ENCODE peak calls at places on chromosomes 13 and 19, in ten cellular contexts. H is stomach, C is K562, V is HCT116, W is ovary, L is IMR-90, K is tibial nerve, E is transverse colon, G is uterus, I is NB4. F is an unnamed sample.

GRCh38 chr19:336067-336614 is 8.5 kb downstream of the MIER2 start:
- DNase-seq in K (no peak), L (no peak), V (no peak), W (peak; percentile 63), C (no peak), H (no peak), E (no peak), I (no peak), G (peak; percentile 14), F (no peak)

GRCh38 chr19:19900124-19900523 is 622 bp upstream of the ZNF93 start:
- DNase-seq in H (no peak), G (no peak), K (no peak), E (no peak), I (peak; percentile 87), C (peak; percentile 25), W (no peak), V (no peak), L (peak; percentile 75), F (no peak)

GRCh38 chr19:19537321-19538048 is 580 bp upstream of the CILP2 start:
- DNase-seq in H (no peak), E (no peak), G (no peak), V (no peak), C (no peak), K (no peak), W (no peak), I (no peak), L (no peak), F (no peak)

GRCh38 chr13:21071894-21072293 is 10.5 kb upstream of the LATS2 start:
- DNase-seq in L (no peak), E (no peak), G (no peak), C (no peak), H (no peak), W (no peak), V (no peak), I (peak; percentile 26), K (no peak), F (no peak)

GRCh38 chr13:32264407-32264806 is 50.8 kb downstream of the ZAR1L start:
- DNase-seq in H (peak; percentile 69), K (peak; percentile 42), V (no peak), W (peak; percentile 27), G (peak; percentile 80), L (peak; percentile 55), E (peak; percentile 27), I (no peak), C (no peak), F (peak; percentile 90)

GRCh38 chr13:30739646-30740642 is 4.6 kb downstream of the ALOX5AP start:
- DNase-seq in I (peak; percentile 85), V (peak; percentile 52), H (peak; percentile 27), L (peak; percentile 95), W (no peak), G (no peak), E (no peak), C (no peak), K (no peak), F (no peak)

GRCh38 chr19:1618157-1619093 is 13.2 kb upstream of the UQCR11 start:
- DNase-seq in E (peak; percentile 60), V (peak; percentile 29), G (no peak), K (no peak), H (peak; percentile 39), L (no peak), W (no peak), I (peak; percentile 28), C (peak; percentile 63), F (no peak)

GRCh38 chr13:52010890-52011689 is at the start of gene ATP7B:
- DNase-seq in C (peak; percentile 32), H (no peak), G (no peak), V (no peak), L (no peak), E (peak; percentile 34), K (no peak), I (peak; percentile 58), W (peak; percentile 40), F (no peak)

GRCh38 chr19:40278361-40279045 is 6.6 kb downstream of the AKT2 start:
- DNase-seq in L (no peak), I (no peak), H (no peak), V (no peak), G (peak; percentile 9), E (no peak), W (no peak), C (no peak), K (no peak), F (no peak)

GRCh38 chr13:73610799-73611592 is 523.2 kb downstream of the KLF12 start:
- DNase-seq in H (no peak), C (no peak), L (no peak), K (no peak), G (no peak), V (no peak), E (no peak), I (no peak), W (no peak), F (no peak)

GRCh38 chr19:21094347-21095025 is 12.5 kb downstream of the ZNF714 start:
- DNase-seq in H (no peak), V (no peak), I (no peak), C (no peak), E (no peak), L (no peak), W (no peak), K (no peak), G (no peak), F (no peak)

GRCh38 chr19:21087871-21088270 is 5.9 kb downstream of the ZNF714 start:
- DNase-seq in L (no peak), K (no peak), E (no peak), W (no peak), H (no peak), G (no peak), V (no peak), C (no peak), I (no peak), F (no peak)

DNA sequence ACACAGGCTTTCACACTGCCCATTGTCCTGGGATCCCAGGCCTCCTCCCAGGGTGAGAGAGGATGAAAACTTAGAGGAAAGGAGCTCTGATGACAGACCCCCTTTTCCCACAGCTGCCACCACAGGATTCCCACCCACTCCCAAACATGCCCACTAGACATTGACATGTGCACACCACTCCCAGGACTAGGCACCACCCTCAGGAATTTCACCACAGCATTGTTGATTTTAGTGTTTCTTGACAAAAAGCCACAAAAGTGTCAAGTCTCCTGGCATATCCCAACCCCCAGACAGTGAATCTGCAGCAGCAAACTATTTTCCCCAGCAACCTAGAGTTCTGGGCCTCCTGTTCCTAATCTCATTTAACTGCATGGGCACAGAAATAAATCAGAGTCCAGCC is 10.1 kb downstream of the ZNF714 start:
- DNase-seq in G (no peak), C (no peak), K (no peak), H (no peak), I (no peak), V (no peak), E (no peak), W (no peak), L (peak; percentile 14), F (no peak)
- H3K4me3 ChIP-seq in G (no peak overlapping the region), C (no peak overlapping the region), K (no peak overlapping the region), H (no peak overlapping the region), I (no peak overlapping the region), V (no peak overlapping the region), E (no peak overlapping the region), W (no peak overlapping the region), L (no peak overlapping the region), F (no peak overlapping the region)

GRCh38 chr13:107450931-107451330 is 764.4 kb downstream of the LIG4 start:
- DNase-seq in C (no peak), E (no peak), L (peak; percentile 99), W (peak; percentile 34), K (peak; percentile 7), H (no peak), G (peak; percentile 26), I (peak; percentile 9), V (no peak), F (no peak)
- TF ChIP-seq POLR2A in C (no peak), E (no peak), L (no peak), W (no peak), K (no peak), H (no peak), G (no peak), I (no peak), V (no peak), F (no peak)

GRCh38 chr19:41531438-41532311 is 44.3 kb upstream of the CEACAM21 start:
- DNase-seq in I (peak; percentile 87), L (peak; percentile 31), E (peak; percentile 74), K (peak; percentile 85), V (no peak), G (peak; percentile 79), W (no peak), C (peak; percentile 81), H (peak; percentile 64), F (peak; percentile 86)

GRCh38 chr19:41537789-41538188 is 38.2 kb upstream of the CEACAM21 start:
- DNase-seq in L (peak; percentile 22), K (no peak), H (no peak), W (no peak), C (peak; percentile 17), I (peak; percentile 18), E (no peak), V (no peak), G (no peak), F (no peak)

GRCh38 chr19:41532526-41532925 is 43.4 kb upstream of the CEACAM21 start:
- DNase-seq in C (no peak), E (no peak), I (no peak), L (no peak), W (no peak), H (no peak), K (no peak), V (no peak), G (no peak), F (no peak)

GRCh38 chr19:41533691-41534090 is 42.3 kb upstream of the CEACAM21 start:
- DNase-seq in E (no peak), G (no peak), W (no peak), H (no peak), V (no peak), K (no peak), C (no peak), I (no peak), L (no peak), F (no peak)

GRCh38 chr19:41535029-41535622 is 40.8 kb upstream of the CEACAM21 start:
- DNase-seq in C (no peak), V (no peak), E (no peak), L (no peak), G (no peak), I (no peak), K (no peak), W (no peak), H (no peak), F (no peak)
- H3K4me3 ChIP-seq in C (no peak overlapping the region), V (no peak overlapping the region), E (no peak overlapping the region), L (no peak overlapping the region), G (no peak overlapping the region), I (no peak overlapping the region), K (no peak overlapping the region), W (no peak overlapping the region), H (no peak overlapping the region), F (no peak overlapping the region)

DNA sequence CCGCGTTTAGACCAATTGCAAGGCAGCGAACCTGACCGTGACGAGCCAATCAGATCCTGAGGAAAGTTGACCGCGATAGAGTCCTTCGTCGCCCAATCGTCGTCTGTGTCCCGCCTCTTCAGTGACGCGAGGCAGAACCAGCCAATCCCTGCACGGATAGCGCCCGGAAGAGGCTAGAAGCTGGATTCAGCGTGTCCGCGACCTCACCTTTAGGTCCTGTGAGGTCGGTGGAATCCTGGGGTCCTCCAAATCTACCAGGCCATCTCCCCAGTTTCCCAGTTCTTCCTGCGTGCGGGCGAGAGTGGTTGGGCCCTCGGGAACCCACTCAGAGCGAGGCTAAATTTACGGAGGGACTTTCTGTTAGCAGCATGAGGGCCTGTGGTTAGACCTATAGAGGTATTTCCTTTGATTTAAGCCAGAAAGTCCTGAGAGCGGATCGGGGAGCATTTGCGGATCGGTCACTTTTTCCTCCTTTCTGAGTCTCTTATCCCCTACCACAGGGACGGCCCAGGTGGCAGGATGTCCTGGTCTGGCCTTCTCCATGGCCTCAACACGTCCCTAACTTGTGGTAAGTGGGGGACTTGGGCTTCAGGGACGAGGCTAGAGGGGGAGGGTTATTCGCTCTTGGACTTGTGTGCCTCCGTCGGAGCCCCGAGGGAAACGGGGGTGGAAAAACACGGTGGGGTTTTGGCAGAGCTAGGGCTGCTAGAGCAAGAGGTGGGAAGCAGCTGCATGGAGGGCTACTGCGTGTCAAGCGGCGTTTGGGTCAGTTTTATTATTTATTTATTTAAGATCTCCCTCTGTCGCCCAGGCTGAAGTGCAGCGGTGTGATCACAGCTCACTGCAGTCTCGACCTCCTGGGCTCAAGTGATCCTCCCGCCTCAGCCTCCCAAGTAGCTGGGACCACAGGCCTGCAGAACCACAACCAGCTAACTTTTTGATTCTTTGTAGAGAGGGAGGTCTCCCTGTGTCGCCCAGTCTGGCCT is at the start of gene MRPS12:
- DNase-seq in E (peak; percentile 99), G (peak; percentile 98), L (peak; percentile 99), I (peak; percentile 97), W (peak; percentile 98), K (peak; percentile 99), V (peak; percentile 99), C (peak; percentile 99), H (peak; percentile 98), F (peak; percentile 100)
- TF ChIP-seq POLR2A in E (peak; percentile 61), G (peak; percentile 49), L (peak; percentile 38), I (peak; percentile 81), W (peak; percentile 7), K (no peak), V (peak; percentile 77), C (peak; percentile 90), H (no peak), F (no peak)